ENCODE peak calls at places on chromosomes 11 and 22, in five cellular contexts. Q, N, T, V and E are unnamed samples.

GRCh38 chr11:126393143-126393542 is 37.7 kb downstream of the ST3GAL4 start:
- DNase-seq in T (no peak), Q (no peak), V (no peak), N (no peak), E (no peak)

GRCh38 chr11:114956565-114956964 is 278.2 kb downstream of the NXPE2 start:
- DNase-seq in N (no peak), V (no peak), T (no peak), Q (no peak), E (no peak)

GRCh38 chr11:91869751-91870150 is 354.9 kb upstream of the FAT3 start:
- DNase-seq in Q (no peak), T (no peak), N (no peak), V (no peak), E (no peak)

GRCh38 chr11:129951201-129951882 is 51.3 kb downstream of the PRDM10 start:
- DNase-seq in N (no peak), V (no peak), T (no peak), Q (no peak), E (no peak)

GRCh38 chr11:9265211-9266131 is at the start of gene DENND5A:
- DNase-seq in Q (peak), T (peak), V (peak), N (peak), E (peak)

GRCh38 chr11:68843052-68843561 is 1.4 kb upstream of the CPT1A start:
- DNase-seq in N (peak), Q (no peak), T (no peak), V (no peak), E (no peak)

GRCh38 chr11:9577551-9577950 is 4.1 kb downstream of the WEE1 start:
- DNase-seq in Q (no peak), N (no peak), V (no peak), T (no peak), E (no peak)

GRCh38 chr11:120337896-120338840 is 2.0 kb downstream of the ARHGEF12 start:
- DNase-seq in N (no peak), T (no peak), Q (peak), V (no peak), E (no peak)

GRCh38 chr11:118619444-118620205 is 12.2 kb downstream of the PHLDB1 start:
- DNase-seq in T (no peak), N (peak), V (no peak), Q (no peak), E (no peak)

GRCh38 chr11:116284930-116285329 is 487.9 kb downstream of the BUD13 start:
- DNase-seq in N (no peak), Q (no peak), T (no peak), V (no peak), E (no peak)

GRCh38 chr22:34278121-34278520 is 357.8 kb upstream of the LARGE1 start:
- DNase-seq in Q (peak), N (no peak), T (peak), V (no peak), E (no peak)

GRCh38 chr11:40921256-40921655 is 538.2 kb downstream of the LRRC4C start:
- DNase-seq in N (no peak), Q (no peak), V (no peak), T (no peak), E (no peak)

GRCh38 chr11:2663506-2663905 is 36.3 kb downstream of the KCNQ1OT1 start:
- DNase-seq in T (no peak), V (no peak), N (no peak), Q (no peak), E (no peak)

GRCh38 chr11:73551697-73552096 is 46.2 kb downstream of the FAM168A start:
- DNase-seq in V (no peak), Q (peak), N (no peak), T (no peak), E (no peak)

GRCh38 chr11:28679795-28680194 is 571.6 kb downstream of the METTL15 start:
- DNase-seq in T (no peak), V (no peak), N (peak), Q (no peak), E (no peak)

GRCh38 chr22:31872209-31872608 is 72.1 kb upstream of the YWHAH start:
- DNase-seq in Q (no peak), N (no peak), T (peak), V (no peak), E (no peak)

DNA sequence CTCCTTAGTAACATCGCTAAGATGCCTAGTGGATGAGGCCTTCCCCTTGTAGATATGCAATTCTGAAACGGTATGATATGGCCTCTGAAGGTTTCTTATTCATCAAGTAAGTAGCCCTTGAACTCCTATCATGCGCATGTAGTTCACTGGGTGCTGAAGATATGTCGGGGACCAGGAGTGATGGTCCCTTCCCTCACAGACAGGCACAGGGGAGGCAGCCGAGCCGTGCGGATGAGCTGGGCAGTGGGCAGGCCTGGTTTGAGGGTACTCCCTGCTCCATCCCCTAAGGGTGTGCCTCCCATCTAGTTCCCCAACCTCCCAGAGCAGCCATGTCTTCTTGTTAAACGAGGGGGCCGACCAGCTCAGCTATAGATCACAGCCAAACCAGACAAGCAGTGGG is 40.1 kb downstream of the TP53I11 start:
- DNase-seq in V (no peak), T (no peak), Q (no peak), N (no peak), E (no peak)
- TF ChIP-seq CTCF in V (no peak), T (no peak), Q (no peak), N (no peak), E (no peak)

GRCh38 chr22:20602589-20603164 is 95.3 kb downstream of the MED15 start:
- DNase-seq in V (no peak), Q (no peak), T (no peak), N (no peak), E (no peak)
- TF ChIP-seq CTCF in V (no peak), Q (no peak), T (no peak), N (no peak), E (no peak)

GRCh38 chr11:112961751-112962747 is 829 bp downstream of the NCAM1 start:
- DNase-seq in Q (peak), T (peak), N (no peak), V (no peak), E (no peak)

GRCh38 chr11:112963368-112963955 is 2.2 kb downstream of the NCAM1 start:
- DNase-seq in N (no peak), T (no peak), V (no peak), Q (peak), E (no peak)

GRCh38 chr11:112962854-112963367 is 1.7 kb downstream of the NCAM1 start:
- DNase-seq in V (no peak), Q (peak), T (peak), N (no peak), E (no peak)

GRCh38 chr11:112961146-112961668 is at the start of gene NCAM1:
- DNase-seq in Q (peak), V (peak), T (peak), N (peak), E (no peak)

GRCh38 chr11:112958670-112959069 is 2.5 kb upstream of the NCAM1 start:
- DNase-seq in N (no peak), Q (no peak), V (no peak), T (no peak), E (no peak)
- TF ChIP-seq CTCF in N (peak), Q (peak), V (no peak), T (no peak), E (peak)

DNA sequence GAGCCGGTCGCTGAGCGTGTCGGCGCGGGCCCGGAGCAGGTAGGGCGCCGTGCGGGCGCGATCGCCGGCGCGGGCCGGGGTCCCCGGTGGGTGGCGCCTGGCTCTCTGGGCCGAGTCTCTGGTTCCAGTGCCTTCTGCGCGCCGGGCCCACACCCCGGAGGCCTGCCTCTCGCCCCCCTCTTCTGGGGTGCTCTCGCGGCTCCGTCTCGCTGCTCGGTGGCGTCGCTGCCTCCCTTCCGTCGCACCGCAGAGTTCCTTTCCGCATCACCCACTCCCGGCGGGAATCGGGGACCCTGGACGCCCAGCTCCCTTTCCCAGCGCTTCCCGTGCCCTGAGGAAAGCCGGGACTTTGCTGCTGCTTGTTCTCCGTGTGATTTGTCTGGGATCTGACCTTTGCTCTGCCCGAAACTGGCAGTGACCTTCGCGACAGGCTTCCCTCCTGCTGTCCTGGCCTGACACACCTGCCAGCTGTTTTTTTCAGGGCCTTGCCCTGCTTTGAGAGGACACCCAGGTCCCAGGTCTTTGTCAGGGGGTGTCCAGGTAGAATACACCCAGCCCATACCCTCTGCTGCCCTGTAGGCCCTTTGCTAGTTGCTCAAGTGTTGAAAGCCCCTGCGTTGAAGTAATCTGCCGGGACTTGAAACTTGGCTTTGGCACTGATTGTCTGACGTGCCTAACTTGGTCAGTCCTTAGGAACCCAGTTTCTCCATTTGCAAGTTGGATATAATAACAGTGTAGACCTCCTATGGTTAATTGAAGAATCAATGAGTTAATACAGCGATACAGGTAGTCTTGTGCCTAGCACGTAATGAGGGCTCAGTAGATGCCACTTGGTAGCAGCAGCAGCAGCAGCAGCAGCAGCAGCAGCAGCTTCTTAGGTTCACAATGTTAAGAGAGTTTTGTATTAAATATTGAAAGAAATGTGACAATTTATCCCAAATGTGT is 791 bp downstream of the FDX1 start:
- DNase-seq in T (no peak), N (no peak), V (no peak), Q (peak), E (no peak)
- TF ChIP-seq CTCF in T (no peak), N (no peak), V (no peak), Q (no peak), E (no peak)

DNA sequence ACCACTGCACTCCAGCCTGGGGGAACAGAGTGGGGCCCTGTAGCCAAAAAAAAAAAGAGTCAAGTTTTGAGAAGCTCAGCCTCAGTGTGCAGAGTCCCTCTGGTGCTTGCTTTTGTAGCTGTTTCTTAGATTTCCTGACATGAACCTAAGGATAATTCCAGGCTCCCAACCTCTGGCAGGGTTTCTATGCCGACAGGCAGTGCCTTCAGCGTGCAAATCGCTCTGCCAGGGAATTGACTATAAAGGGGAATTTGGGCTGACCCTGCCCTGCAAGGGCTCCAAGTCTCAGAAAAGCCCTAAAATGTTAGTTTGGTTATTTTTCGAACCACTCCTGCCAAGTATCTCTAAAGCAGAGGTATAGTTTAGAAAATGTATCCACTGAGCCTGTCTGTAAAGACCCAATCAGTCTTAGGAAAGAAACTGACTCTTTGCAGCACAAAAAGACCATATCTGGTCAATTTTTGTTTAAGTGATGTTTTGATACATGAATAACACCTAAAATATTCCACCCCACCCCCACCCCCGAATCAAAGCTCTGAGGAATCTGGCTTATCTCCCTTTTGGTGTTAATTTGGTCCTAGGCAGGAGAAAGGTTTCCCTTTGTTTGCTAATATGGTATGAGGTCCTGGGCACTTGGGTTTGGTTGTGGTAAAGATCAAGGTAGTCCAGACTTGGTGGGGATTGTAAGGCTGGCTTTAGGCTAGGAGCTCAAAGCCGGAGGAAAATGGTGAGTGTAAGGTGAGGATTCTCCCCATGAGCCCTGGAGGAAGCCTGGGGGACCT is 49.7 kb downstream of the ANO1 start:
- DNase-seq in N (peak), V (no peak), Q (no peak), T (no peak), E (no peak)
- TF ChIP-seq CTCF in N (no peak), V (no peak), Q (no peak), T (no peak), E (no peak)

GRCh38 chr11:57566564-57567209 is 785 bp downstream of the UBE2L6 start:
- DNase-seq in V (no peak), N (no peak), T (no peak), Q (no peak), E (no peak)

GRCh38 chr11:57567210-57567511 is 311 bp downstream of the UBE2L6 start:
- DNase-seq in N (no peak), Q (no peak), V (no peak), T (no peak), E (no peak)

GRCh38 chr11:57567512-57568329 is at the start of gene UBE2L6:
- DNase-seq in V (no peak), Q (peak), T (peak), N (peak), E (peak)

GRCh38 chr11:57566035-57566504 is 1.4 kb downstream of the UBE2L6 start:
- DNase-seq in V (no peak), Q (peak), N (peak), T (no peak), E (no peak)

DNA sequence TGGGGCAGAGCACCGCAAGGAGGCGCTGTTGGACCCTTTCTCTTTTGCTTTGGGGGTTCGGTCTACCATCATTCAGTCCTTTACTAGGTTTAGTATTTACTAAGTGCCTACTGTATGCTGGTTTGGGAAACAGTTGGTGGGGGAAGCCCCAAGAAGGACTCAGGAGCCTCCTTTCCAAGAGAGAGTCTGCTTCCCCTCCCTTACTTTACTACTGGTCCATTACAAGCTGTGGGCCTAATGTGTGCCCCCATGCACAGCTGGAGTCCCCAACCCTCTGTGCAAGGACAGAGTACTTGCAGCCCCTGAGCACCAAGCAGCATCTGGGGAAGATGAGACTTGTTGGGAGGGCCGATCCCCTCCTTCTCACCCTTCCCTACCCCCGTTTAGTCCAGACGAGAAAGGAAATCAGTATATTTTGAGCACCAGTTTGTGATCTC is 876 bp upstream of the UBE2L6 start:
- DNase-seq in V (peak), N (no peak), Q (no peak), T (no peak), E (no peak)
- TF ChIP-seq CTCF in V (peak), N (peak), Q (peak), T (peak), E (no peak)

DNA sequence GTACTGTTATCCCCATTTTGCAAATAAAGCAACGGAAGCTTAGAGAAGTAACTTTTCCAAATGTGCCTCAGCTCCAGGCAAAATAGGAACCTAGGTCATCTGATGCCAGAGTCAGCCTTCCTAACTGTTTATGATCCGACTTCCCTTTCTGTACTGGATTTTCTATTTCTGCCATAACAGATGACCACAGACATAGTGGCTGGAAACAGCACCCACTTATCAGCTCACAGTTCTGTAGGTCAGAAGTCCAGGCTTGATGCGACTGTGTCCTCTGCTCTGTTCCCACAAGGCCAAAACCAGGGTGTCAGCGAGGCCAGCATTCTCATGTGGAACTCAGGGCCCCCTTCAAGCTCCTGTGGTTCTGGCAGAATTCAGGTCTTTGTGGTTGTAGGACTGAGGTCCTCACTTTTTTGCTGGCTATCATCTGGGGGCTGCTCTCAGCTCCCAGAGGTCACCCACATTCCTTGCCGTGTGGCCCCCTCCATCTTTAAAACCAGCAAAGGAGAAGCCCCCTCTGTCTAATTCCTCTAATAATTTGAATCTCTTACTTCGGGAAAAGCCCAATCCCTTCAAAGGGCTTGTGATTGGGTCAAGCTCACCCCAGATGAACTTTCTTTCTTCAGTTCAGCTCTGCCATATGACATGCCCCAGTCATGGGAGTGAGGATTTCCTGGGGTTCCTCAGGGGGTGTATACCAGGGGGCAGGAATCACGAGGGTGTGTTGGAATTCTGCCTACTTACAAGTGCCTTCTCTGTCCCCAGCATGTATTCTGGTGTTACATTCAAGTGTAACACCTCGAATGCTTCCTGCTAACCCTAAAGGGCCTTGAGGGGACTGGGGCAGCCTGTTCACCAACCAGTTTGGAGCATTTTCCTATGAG is 15.3 kb downstream of the KCNJ5 start:
- DNase-seq in T (no peak), V (no peak), N (no peak), Q (no peak), E (no peak)
- TF ChIP-seq CTCF in T (no peak), V (no peak), N (no peak), Q (no peak), E (no peak)

GRCh38 chr11:8008212-8008611 is 21.1 kb downstream of the EIF3F start:
- DNase-seq in N (no peak), T (no peak), V (no peak), Q (no peak), E (peak)
- TF ChIP-seq CTCF in N (no peak), T (no peak), V (no peak), Q (no peak), E (no peak)